ENCODE peak calls at places on chromosome 1, in nine cellular contexts. One of them, this sample, is unnamed. For H3K9me3 and H3K4me1, the result is how much of the 10 kb centered on the place peaks cover.

GRCh38 chr1:119045091-119045746 is 57.1 kb upstream of the TBX15 start:
- DNase-seq in colonic mucosa: no peak
- DNase-seq in psoas muscle: no peak
- DNase-seq in HCT116: no peak
- DNase-seq in Karpas-422: no peak
- DNase-seq in neural progenitor cell: no peak
- DNase-seq in heart right ventricle: no peak
- DNase-seq in Peyer's patch: no peak
- DNase-seq in IMR-90: no peak
- DNase-seq in this sample: peak

GRCh38 chr1:147496571-147496970 is 44.7 kb upstream of the BCL9 start:
- DNase-seq in Karpas-422: no peak
- DNase-seq in HCT116: peak
- DNase-seq in psoas muscle: peak
- DNase-seq in Peyer's patch: no peak
- DNase-seq in IMR-90: peak
- DNase-seq in colonic mucosa: no peak
- DNase-seq in heart right ventricle: peak
- DNase-seq in neural progenitor cell: peak
- DNase-seq in this sample: no peak

GRCh38 chr1:178411756-178412399 is 84.9 kb downstream of the CLEC20A start:
- DNase-seq in HCT116: no peak
- DNase-seq in Peyer's patch: no peak
- DNase-seq in neural progenitor cell: no peak
- DNase-seq in psoas muscle: no peak
- DNase-seq in colonic mucosa: no peak
- DNase-seq in IMR-90: no peak
- DNase-seq in heart right ventricle: no peak
- DNase-seq in Karpas-422: no peak
- DNase-seq in this sample: no peak

GRCh38 chr1:94130851-94131595 is 10.1 kb upstream of the ABCA4 start:
- DNase-seq in Karpas-422: no peak
- DNase-seq in Peyer's patch: no peak
- DNase-seq in IMR-90: peak
- DNase-seq in colonic mucosa: no peak
- DNase-seq in HCT116: no peak
- DNase-seq in neural progenitor cell: no peak
- DNase-seq in psoas muscle: no peak
- DNase-seq in heart right ventricle: no peak
- DNase-seq in this sample: no peak

GRCh38 chr1:229943988-229944743 is 122.9 kb upstream of the GALNT2 start:
- DNase-seq in heart right ventricle: no peak
- DNase-seq in IMR-90: no peak
- DNase-seq in psoas muscle: no peak
- DNase-seq in neural progenitor cell: no peak
- DNase-seq in Karpas-422: no peak
- DNase-seq in Peyer's patch: no peak
- DNase-seq in colonic mucosa: no peak
- DNase-seq in HCT116: no peak
- DNase-seq in this sample: no peak

GRCh38 chr1:197958861-197959260 is 41.7 kb downstream of the LHX9 start:
- DNase-seq in IMR-90: no peak
- DNase-seq in heart right ventricle: no peak
- DNase-seq in neural progenitor cell: no peak
- DNase-seq in colonic mucosa: no peak
- DNase-seq in Karpas-422: no peak
- DNase-seq in HCT116: no peak
- DNase-seq in psoas muscle: no peak
- DNase-seq in Peyer's patch: no peak
- DNase-seq in this sample: no peak

GRCh38 chr1:53107570-53108322 is 34.7 kb downstream of the SLC1A7 start:
- DNase-seq in neural progenitor cell: no peak
- DNase-seq in psoas muscle: no peak
- DNase-seq in heart right ventricle: no peak
- DNase-seq in Karpas-422: no peak
- DNase-seq in HCT116: no peak
- DNase-seq in IMR-90: peak
- DNase-seq in Peyer's patch: no peak
- DNase-seq in colonic mucosa: no peak
- DNase-seq in this sample: no peak

GRCh38 chr1:192270398-192270797 is 46.4 kb upstream of the RGS21 start:
- DNase-seq in colonic mucosa: no peak
- DNase-seq in IMR-90: peak
- DNase-seq in heart right ventricle: no peak
- DNase-seq in HCT116: no peak
- DNase-seq in Peyer's patch: no peak
- DNase-seq in neural progenitor cell: no peak
- DNase-seq in psoas muscle: no peak
- DNase-seq in Karpas-422: no peak
- DNase-seq in this sample: no peak

GRCh38 chr1:51425955-51426354 is 93.1 kb downstream of the EPS15 start:
- DNase-seq in heart right ventricle: no peak
- DNase-seq in HCT116: no peak
- DNase-seq in Karpas-422: no peak
- DNase-seq in colonic mucosa: no peak
- DNase-seq in IMR-90: no peak
- DNase-seq in Peyer's patch: no peak
- DNase-seq in neural progenitor cell: no peak
- DNase-seq in psoas muscle: no peak
- DNase-seq in this sample: no peak

GRCh38 chr1:63537940-63538339 is 14.6 kb downstream of the EFCAB7 start:
- DNase-seq in Peyer's patch: no peak
- DNase-seq in heart right ventricle: no peak
- DNase-seq in colonic mucosa: no peak
- DNase-seq in Karpas-422: peak
- DNase-seq in HCT116: no peak
- DNase-seq in neural progenitor cell: no peak
- DNase-seq in IMR-90: peak
- DNase-seq in psoas muscle: no peak
- DNase-seq in this sample: no peak

GRCh38 chr1:27752372-27752771 is 20.6 kb upstream of the STX12 start:
- DNase-seq in psoas muscle: no peak
- DNase-seq in neural progenitor cell: no peak
- DNase-seq in heart right ventricle: no peak
- DNase-seq in IMR-90: peak
- DNase-seq in colonic mucosa: no peak
- DNase-seq in HCT116: no peak
- DNase-seq in Peyer's patch: no peak
- DNase-seq in Karpas-422: no peak
- DNase-seq in this sample: no peak

GRCh38 chr1:37940299-37940947 is 6.4 kb downstream of the INPP5B start:
- DNase-seq in heart right ventricle: no peak
- DNase-seq in neural progenitor cell: no peak
- DNase-seq in IMR-90: no peak
- DNase-seq in colonic mucosa: peak
- DNase-seq in Peyer's patch: no peak
- DNase-seq in psoas muscle: no peak
- DNase-seq in HCT116: no peak
- DNase-seq in Karpas-422: no peak
- DNase-seq in this sample: no peak

GRCh38 chr1:10941891-10942541 is 70.4 kb upstream of the TARDBP start:
- DNase-seq in neural progenitor cell: peak
- DNase-seq in Peyer's patch: peak
- DNase-seq in psoas muscle: peak
- DNase-seq in IMR-90: no peak
- DNase-seq in heart right ventricle: peak
- DNase-seq in HCT116: no peak
- DNase-seq in Karpas-422: peak
- DNase-seq in colonic mucosa: peak
- DNase-seq in this sample: no peak

GRCh38 chr1:59601032-59601431 is 213.7 kb upstream of the HOOK1 start:
- DNase-seq in Peyer's patch: no peak
- DNase-seq in psoas muscle: peak
- DNase-seq in IMR-90: no peak
- DNase-seq in colonic mucosa: no peak
- DNase-seq in Karpas-422: no peak
- DNase-seq in HCT116: no peak
- DNase-seq in neural progenitor cell: no peak
- DNase-seq in heart right ventricle: peak
- DNase-seq in this sample: no peak

GRCh38 chr1:20442920-20443625 is 42.9 kb downstream of the CAMK2N1 start:
- DNase-seq in IMR-90: peak
- DNase-seq in heart right ventricle: no peak
- DNase-seq in psoas muscle: no peak
- DNase-seq in Karpas-422: peak
- DNase-seq in colonic mucosa: no peak
- DNase-seq in neural progenitor cell: no peak
- DNase-seq in HCT116: no peak
- DNase-seq in Peyer's patch: no peak
- DNase-seq in this sample: no peak

GRCh38 chr1:205590777-205591513 is 40.9 kb downstream of the ELK4 start:
- DNase-seq in colonic mucosa: no peak
- DNase-seq in Peyer's patch: peak
- DNase-seq in HCT116: no peak
- DNase-seq in IMR-90: no peak
- DNase-seq in Karpas-422: no peak
- DNase-seq in heart right ventricle: no peak
- DNase-seq in neural progenitor cell: no peak
- DNase-seq in psoas muscle: no peak
- DNase-seq in this sample: no peak

GRCh38 chr1:233114159-233114558 is 163.7 kb downstream of the NTPCR start:
- DNase-seq in Peyer's patch: no peak
- DNase-seq in colonic mucosa: no peak
- DNase-seq in psoas muscle: no peak
- DNase-seq in HCT116: peak
- DNase-seq in neural progenitor cell: no peak
- DNase-seq in IMR-90: peak
- DNase-seq in heart right ventricle: no peak
- DNase-seq in Karpas-422: no peak
- DNase-seq in this sample: no peak

GRCh38 chr1:171048014-171048413 is 42.7 kb upstream of the FMO3 start:
- DNase-seq in heart right ventricle: no peak
- DNase-seq in Peyer's patch: no peak
- DNase-seq in colonic mucosa: no peak
- DNase-seq in IMR-90: no peak
- DNase-seq in Karpas-422: no peak
- DNase-seq in psoas muscle: no peak
- DNase-seq in neural progenitor cell: no peak
- DNase-seq in HCT116: no peak
- DNase-seq in this sample: no peak
- H3K9me3 ChIP-seq in heart right ventricle: under half
- H3K9me3 ChIP-seq in Peyer's patch: under half
- H3K9me3 ChIP-seq in colonic mucosa: under half
- H3K9me3 ChIP-seq in IMR-90: under half
- H3K9me3 ChIP-seq in Karpas-422: under half
- H3K9me3 ChIP-seq in psoas muscle: under half
- H3K9me3 ChIP-seq in neural progenitor cell: under half
- H3K9me3 ChIP-seq in HCT116: under half
- H3K9me3 ChIP-seq in this sample: under half

DNA sequence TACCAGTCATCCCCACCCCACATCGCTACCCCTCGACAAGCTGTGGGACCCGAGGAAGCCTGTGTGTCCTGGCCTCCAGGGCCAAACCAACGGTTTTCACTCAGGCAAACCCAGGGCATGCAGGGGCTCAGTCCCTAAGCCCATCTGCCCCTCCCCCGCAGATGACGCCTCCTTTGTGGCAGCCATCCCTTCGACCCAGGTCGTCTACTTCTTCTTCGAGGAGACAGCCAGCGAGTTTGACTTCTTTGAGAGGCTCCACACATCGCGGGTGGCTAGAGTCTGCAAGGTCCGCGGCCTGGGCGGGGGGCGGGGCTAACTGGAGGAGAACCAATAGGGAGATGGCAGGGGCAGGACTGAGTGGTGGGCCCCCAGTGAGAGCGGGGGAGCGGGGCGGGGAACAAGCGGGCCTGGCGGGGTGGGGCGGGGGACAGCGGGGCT is 7.4 kb downstream of the SEMA4A start:
- DNase-seq in neural progenitor cell: peak
- DNase-seq in Karpas-422: no peak
- DNase-seq in IMR-90: peak
- DNase-seq in Peyer's patch: peak
- DNase-seq in psoas muscle: peak
- DNase-seq in HCT116: no peak
- DNase-seq in heart right ventricle: peak
- DNase-seq in colonic mucosa: peak
- DNase-seq in this sample: peak
- H3K4me3 ChIP-seq in neural progenitor cell: peak
- H3K4me3 ChIP-seq in Karpas-422: no peak
- H3K4me3 ChIP-seq in IMR-90: peak
- H3K4me3 ChIP-seq in Peyer's patch: peak
- H3K4me3 ChIP-seq in psoas muscle: peak
- H3K4me3 ChIP-seq in HCT116: no peak
- H3K4me3 ChIP-seq in heart right ventricle: peak
- H3K4me3 ChIP-seq in colonic mucosa: peak
- H3K4me3 ChIP-seq in this sample: peak

GRCh38 chr1:89905391-89906058 is 84.7 kb downstream of the LRRC8D start:
- DNase-seq in Karpas-422: no peak
- DNase-seq in neural progenitor cell: peak
- DNase-seq in psoas muscle: no peak
- DNase-seq in colonic mucosa: no peak
- DNase-seq in IMR-90: peak
- DNase-seq in HCT116: no peak
- DNase-seq in Peyer's patch: no peak
- DNase-seq in heart right ventricle: no peak
- DNase-seq in this sample: no peak
- H3K4me1 ChIP-seq in Karpas-422: half or more
- H3K4me1 ChIP-seq in neural progenitor cell: under half
- H3K4me1 ChIP-seq in psoas muscle: half or more
- H3K4me1 ChIP-seq in colonic mucosa: under half
- H3K4me1 ChIP-seq in IMR-90: under half
- H3K4me1 ChIP-seq in HCT116: under half
- H3K4me1 ChIP-seq in Peyer's patch: under half
- H3K4me1 ChIP-seq in heart right ventricle: half or more
- H3K4me1 ChIP-seq in this sample: under half

DNA sequence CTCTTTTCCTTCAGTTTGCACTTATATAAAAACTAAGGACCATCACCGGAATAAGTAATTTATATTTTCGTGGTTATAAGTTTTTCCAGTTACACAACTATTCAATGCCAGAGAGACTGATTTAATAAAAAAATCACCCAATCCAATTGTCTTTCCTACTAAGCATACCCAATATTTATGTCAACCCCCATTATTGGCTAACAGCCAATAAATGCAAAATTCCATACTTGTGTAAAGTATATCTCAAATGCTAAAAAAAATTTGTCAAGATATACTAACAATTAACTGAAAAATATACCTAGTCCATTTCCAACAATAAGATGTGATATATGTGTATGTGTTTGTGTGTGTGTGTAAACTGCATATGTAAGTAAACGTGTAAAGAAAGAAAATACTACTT is 117.4 kb downstream of the AGBL4 start:
- DNase-seq in heart right ventricle: no peak
- DNase-seq in HCT116: no peak
- DNase-seq in Peyer's patch: no peak
- DNase-seq in neural progenitor cell: no peak
- DNase-seq in colonic mucosa: no peak
- DNase-seq in IMR-90: no peak
- DNase-seq in psoas muscle: no peak
- DNase-seq in Karpas-422: no peak
- DNase-seq in this sample: no peak
- H3K9me3 ChIP-seq in heart right ventricle: under half
- H3K9me3 ChIP-seq in HCT116: under half
- H3K9me3 ChIP-seq in Peyer's patch: under half
- H3K9me3 ChIP-seq in neural progenitor cell: under half
- H3K9me3 ChIP-seq in colonic mucosa: under half
- H3K9me3 ChIP-seq in IMR-90: under half
- H3K9me3 ChIP-seq in psoas muscle: under half
- H3K9me3 ChIP-seq in Karpas-422: under half
- H3K9me3 ChIP-seq in this sample: under half

This sample was measured in small intestine.